ENCODE peak calls at places on chromosomes 12 and 14, in eight cellular contexts. One of them, this sample, is unnamed.

GRCh38 chr12:122850695-122851350 is 15.6 kb downstream of the HIP1R start:
- DNase-seq in uterus: no peak
- DNase-seq in HCT116: no peak
- DNase-seq in upper lobe of left lung: no peak
- DNase-seq in prostate gland: no peak
- DNase-seq in endothelial cell of umbilical vein: peak
- DNase-seq in ovary: no peak
- DNase-seq in adrenal gland: peak
- DNase-seq in this sample: no peak

GRCh38 chr14:91317381-91318313 is 73.1 kb upstream of the GPR68 start:
- DNase-seq in endothelial cell of umbilical vein: peak
- DNase-seq in prostate gland: peak
- DNase-seq in uterus: peak
- DNase-seq in upper lobe of left lung: peak
- DNase-seq in adrenal gland: peak
- DNase-seq in HCT116: no peak
- DNase-seq in ovary: peak
- DNase-seq in this sample: peak

GRCh38 chr12:3725267-3726115 is 27.4 kb downstream of the CRACR2A start:
- DNase-seq in prostate gland: no peak
- DNase-seq in uterus: peak
- DNase-seq in ovary: no peak
- DNase-seq in HCT116: no peak
- DNase-seq in adrenal gland: no peak
- DNase-seq in endothelial cell of umbilical vein: peak
- DNase-seq in upper lobe of left lung: no peak
- DNase-seq in this sample: no peak

GRCh38 chr14:51357250-51357649 is 117.2 kb downstream of the TMX1 start:
- DNase-seq in adrenal gland: no peak
- DNase-seq in endothelial cell of umbilical vein: no peak
- DNase-seq in ovary: no peak
- DNase-seq in upper lobe of left lung: no peak
- DNase-seq in uterus: no peak
- DNase-seq in prostate gland: no peak
- DNase-seq in HCT116: no peak
- DNase-seq in this sample: no peak

GRCh38 chr12:5590316-5590715 is 158.4 kb downstream of the NTF3 start:
- DNase-seq in upper lobe of left lung: no peak
- DNase-seq in ovary: no peak
- DNase-seq in endothelial cell of umbilical vein: no peak
- DNase-seq in adrenal gland: no peak
- DNase-seq in prostate gland: no peak
- DNase-seq in uterus: no peak
- DNase-seq in HCT116: no peak
- DNase-seq in this sample: no peak

GRCh38 chr12:54419088-54419887 is at the start of gene ITGA5:
- DNase-seq in HCT116: peak
- DNase-seq in endothelial cell of umbilical vein: peak
- DNase-seq in ovary: peak
- DNase-seq in prostate gland: peak
- DNase-seq in upper lobe of left lung: peak
- DNase-seq in adrenal gland: peak
- DNase-seq in uterus: peak
- DNase-seq in this sample: peak

GRCh38 chr12:109358154-109358869 is 10.6 kb downstream of the MYO1H start:
- DNase-seq in endothelial cell of umbilical vein: peak
- DNase-seq in prostate gland: no peak
- DNase-seq in adrenal gland: no peak
- DNase-seq in HCT116: no peak
- DNase-seq in uterus: no peak
- DNase-seq in ovary: no peak
- DNase-seq in upper lobe of left lung: no peak
- DNase-seq in this sample: no peak

GRCh38 chr12:131003676-131004075 is 50.0 kb downstream of the ADGRD1 start:
- DNase-seq in ovary: no peak
- DNase-seq in endothelial cell of umbilical vein: no peak
- DNase-seq in adrenal gland: no peak
- DNase-seq in HCT116: no peak
- DNase-seq in upper lobe of left lung: no peak
- DNase-seq in uterus: no peak
- DNase-seq in prostate gland: no peak
- DNase-seq in this sample: no peak

GRCh38 chr12:3454780-3455179 is 36.2 kb upstream of the PRMT8 start:
- DNase-seq in prostate gland: no peak
- DNase-seq in uterus: no peak
- DNase-seq in HCT116: no peak
- DNase-seq in upper lobe of left lung: no peak
- DNase-seq in ovary: no peak
- DNase-seq in adrenal gland: no peak
- DNase-seq in endothelial cell of umbilical vein: no peak
- DNase-seq in this sample: no peak

GRCh38 chr14:53626771-53627170 is 329.9 kb downstream of the BMP4 start:
- DNase-seq in uterus: no peak
- DNase-seq in prostate gland: no peak
- DNase-seq in adrenal gland: no peak
- DNase-seq in endothelial cell of umbilical vein: no peak
- DNase-seq in ovary: no peak
- DNase-seq in upper lobe of left lung: no peak
- DNase-seq in HCT116: no peak
- DNase-seq in this sample: no peak

GRCh38 chr14:34222867-34223266 is 239.2 kb downstream of the SPTSSA start:
- DNase-seq in adrenal gland: no peak
- DNase-seq in upper lobe of left lung: no peak
- DNase-seq in prostate gland: no peak
- DNase-seq in ovary: no peak
- DNase-seq in HCT116: no peak
- DNase-seq in endothelial cell of umbilical vein: no peak
- DNase-seq in uterus: no peak
- DNase-seq in this sample: no peak

GRCh38 chr14:28308727-28309126 is 457.9 kb upstream of the FOXG1 start:
- DNase-seq in endothelial cell of umbilical vein: peak
- DNase-seq in upper lobe of left lung: no peak
- DNase-seq in prostate gland: no peak
- DNase-seq in ovary: no peak
- DNase-seq in HCT116: no peak
- DNase-seq in adrenal gland: no peak
- DNase-seq in uterus: no peak
- DNase-seq in this sample: no peak

GRCh38 chr14:104600805-104601204 is 3.8 kb downstream of the TMEM179 start:
- DNase-seq in upper lobe of left lung: peak
- DNase-seq in prostate gland: no peak
- DNase-seq in ovary: no peak
- DNase-seq in adrenal gland: peak
- DNase-seq in HCT116: no peak
- DNase-seq in uterus: no peak
- DNase-seq in endothelial cell of umbilical vein: no peak
- DNase-seq in this sample: no peak

GRCh38 chr12:46915082-46915481 is 89.3 kb upstream of the SLC38A4 start:
- DNase-seq in adrenal gland: peak
- DNase-seq in prostate gland: no peak
- DNase-seq in ovary: no peak
- DNase-seq in upper lobe of left lung: no peak
- DNase-seq in HCT116: no peak
- DNase-seq in endothelial cell of umbilical vein: no peak
- DNase-seq in uterus: peak
- DNase-seq in this sample: no peak

GRCh38 chr12:109708939-109709338 is 4.7 kb upstream of the FAM222A start:
- DNase-seq in upper lobe of left lung: no peak
- DNase-seq in ovary: no peak
- DNase-seq in HCT116: no peak
- DNase-seq in prostate gland: no peak
- DNase-seq in adrenal gland: no peak
- DNase-seq in endothelial cell of umbilical vein: no peak
- DNase-seq in uterus: no peak
- DNase-seq in this sample: no peak

GRCh38 chr12:127607146-127607725 is 659.7 kb upstream of the TMEM132C start:
- DNase-seq in endothelial cell of umbilical vein: no peak
- DNase-seq in upper lobe of left lung: no peak
- DNase-seq in uterus: no peak
- DNase-seq in HCT116: no peak
- DNase-seq in adrenal gland: no peak
- DNase-seq in prostate gland: no peak
- DNase-seq in ovary: no peak
- DNase-seq in this sample: no peak
- H3K4me3 ChIP-seq in endothelial cell of umbilical vein: no peak
- H3K4me3 ChIP-seq in upper lobe of left lung: no peak
- H3K4me3 ChIP-seq in uterus: no peak
- H3K4me3 ChIP-seq in HCT116: no peak
- H3K4me3 ChIP-seq in adrenal gland: no peak
- H3K4me3 ChIP-seq in prostate gland: no peak
- H3K4me3 ChIP-seq in ovary: no peak
- H3K4me3 ChIP-seq in this sample: no peak

GRCh38 chr12:55720071-55720564 is at the start of gene RDH5:
- DNase-seq in upper lobe of left lung: no peak
- DNase-seq in endothelial cell of umbilical vein: no peak
- DNase-seq in prostate gland: no peak
- DNase-seq in ovary: no peak
- DNase-seq in adrenal gland: no peak
- DNase-seq in uterus: peak
- DNase-seq in HCT116: no peak
- DNase-seq in this sample: no peak
- TF ChIP-seq POLR2A in upper lobe of left lung: no peak
- TF ChIP-seq POLR2A in endothelial cell of umbilical vein: no peak
- TF ChIP-seq POLR2A in prostate gland: no peak
- TF ChIP-seq POLR2A in ovary: no peak
- TF ChIP-seq POLR2A in adrenal gland: no peak
- TF ChIP-seq POLR2A in uterus: no peak
- TF ChIP-seq POLR2A in HCT116: no peak
- TF ChIP-seq POLR2A in this sample: no peak

DNA sequence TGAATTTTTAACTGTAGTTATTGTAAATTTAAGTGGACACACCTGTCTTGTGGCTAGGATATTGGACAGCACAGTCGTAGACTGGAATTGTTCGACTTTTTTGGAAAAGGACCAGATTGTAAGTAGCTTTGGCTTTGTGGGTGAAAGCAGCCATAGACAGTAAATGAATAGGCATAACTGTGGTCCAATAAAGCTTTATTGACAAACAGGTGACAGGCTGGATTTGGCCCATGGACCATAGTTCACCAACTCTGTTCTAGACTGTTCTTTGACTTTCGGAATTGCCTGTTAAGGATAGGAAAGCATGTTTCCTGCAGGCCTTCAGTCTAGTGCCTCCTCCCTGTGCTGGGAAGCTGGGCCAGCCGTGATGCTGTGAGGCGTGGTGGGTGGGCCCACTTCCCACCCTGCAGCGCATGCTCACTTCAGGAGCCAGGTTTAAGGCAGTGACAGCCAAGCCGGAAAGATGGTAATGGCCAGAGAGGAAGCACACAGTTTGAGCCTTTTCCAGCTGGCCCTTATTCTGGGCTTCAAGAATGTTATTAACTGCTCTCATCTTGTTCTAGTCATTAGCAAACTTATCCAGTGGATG is 51.8 kb downstream of the PPP2R5C start:
- DNase-seq in endothelial cell of umbilical vein: peak
- DNase-seq in prostate gland: no peak
- DNase-seq in HCT116: no peak
- DNase-seq in ovary: no peak
- DNase-seq in uterus: peak
- DNase-seq in upper lobe of left lung: peak
- DNase-seq in adrenal gland: peak
- DNase-seq in this sample: peak
- H3K4me3 ChIP-seq in endothelial cell of umbilical vein: no peak
- H3K4me3 ChIP-seq in prostate gland: no peak
- H3K4me3 ChIP-seq in HCT116: no peak
- H3K4me3 ChIP-seq in ovary: no peak
- H3K4me3 ChIP-seq in uterus: no peak
- H3K4me3 ChIP-seq in upper lobe of left lung: no peak
- H3K4me3 ChIP-seq in adrenal gland: no peak
- H3K4me3 ChIP-seq in this sample: no peak

GRCh38 chr12:12810507-12811143 is 2.5 kb upstream of the DDX47 start:
- DNase-seq in uterus: no peak
- DNase-seq in ovary: no peak
- DNase-seq in HCT116: no peak
- DNase-seq in upper lobe of left lung: no peak
- DNase-seq in adrenal gland: no peak
- DNase-seq in endothelial cell of umbilical vein: no peak
- DNase-seq in prostate gland: no peak
- DNase-seq in this sample: no peak

GRCh38 chr12:12811343-12811742 is 1.8 kb upstream of the DDX47 start:
- DNase-seq in prostate gland: no peak
- DNase-seq in HCT116: no peak
- DNase-seq in upper lobe of left lung: no peak
- DNase-seq in endothelial cell of umbilical vein: no peak
- DNase-seq in adrenal gland: no peak
- DNase-seq in ovary: no peak
- DNase-seq in uterus: no peak
- DNase-seq in this sample: no peak

GRCh38 chr12:12812163-12812562 is 983 bp upstream of the DDX47 start:
- DNase-seq in upper lobe of left lung: no peak
- DNase-seq in prostate gland: no peak
- DNase-seq in HCT116: no peak
- DNase-seq in uterus: no peak
- DNase-seq in ovary: no peak
- DNase-seq in adrenal gland: no peak
- DNase-seq in endothelial cell of umbilical vein: no peak
- DNase-seq in this sample: no peak

GRCh38 chr12:12812605-12813119 is 484 bp upstream of the DDX47 start:
- DNase-seq in HCT116: no peak
- DNase-seq in adrenal gland: no peak
- DNase-seq in uterus: no peak
- DNase-seq in prostate gland: no peak
- DNase-seq in ovary: no peak
- DNase-seq in upper lobe of left lung: no peak
- DNase-seq in endothelial cell of umbilical vein: no peak
- DNase-seq in this sample: no peak

DNA sequence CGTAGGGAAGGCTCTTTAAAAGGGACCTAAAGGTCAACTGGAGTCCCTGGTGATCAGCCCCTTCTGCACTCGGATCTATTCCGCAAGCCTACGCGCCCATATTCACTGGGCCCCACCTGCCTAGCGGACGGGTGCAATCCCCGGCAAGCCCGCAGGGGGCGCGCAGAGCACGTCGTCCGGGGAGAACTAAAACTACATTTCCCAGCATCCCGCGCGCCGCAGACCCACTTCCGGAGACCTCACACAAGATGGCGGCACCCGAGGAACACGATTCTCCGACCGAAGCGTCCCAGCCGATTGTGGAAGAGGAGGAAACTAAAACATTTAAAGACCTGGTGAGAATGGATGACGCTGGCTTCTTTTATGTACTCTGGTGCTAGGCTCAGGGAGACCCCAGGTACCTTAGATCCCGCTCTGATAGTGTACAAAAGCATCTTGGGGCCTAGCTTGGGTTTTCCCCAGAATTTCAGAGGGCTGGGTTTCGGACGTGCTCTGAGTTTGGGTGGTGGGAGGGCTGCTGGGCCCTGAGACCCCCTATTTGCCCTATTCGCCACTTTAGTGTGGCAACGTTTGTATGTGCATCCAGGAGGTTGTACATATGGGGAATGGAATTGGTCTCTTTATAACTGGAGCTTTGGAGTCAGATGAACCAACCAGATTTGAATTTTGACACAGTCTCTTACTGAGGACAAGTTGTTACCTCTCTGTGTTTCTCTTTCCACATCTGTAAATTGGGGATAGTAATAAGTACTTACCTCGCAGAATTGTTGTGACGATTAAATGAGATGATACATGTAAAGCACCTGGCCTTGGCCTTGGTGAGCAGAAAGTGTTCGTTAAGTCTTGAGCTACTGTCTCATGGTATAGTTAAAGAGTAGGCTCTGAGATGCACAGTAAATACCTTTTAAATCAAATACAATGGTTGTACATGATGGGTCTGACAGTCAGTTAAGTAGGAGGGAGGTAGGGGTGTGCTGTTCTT is at the start of gene DDX47:
- DNase-seq in uterus: peak
- DNase-seq in adrenal gland: peak
- DNase-seq in upper lobe of left lung: peak
- DNase-seq in ovary: peak
- DNase-seq in HCT116: peak
- DNase-seq in endothelial cell of umbilical vein: peak
- DNase-seq in prostate gland: peak
- DNase-seq in this sample: peak
- TF ChIP-seq POLR2A in uterus: peak
- TF ChIP-seq POLR2A in adrenal gland: peak
- TF ChIP-seq POLR2A in upper lobe of left lung: peak
- TF ChIP-seq POLR2A in ovary: peak
- TF ChIP-seq POLR2A in HCT116: peak
- TF ChIP-seq POLR2A in endothelial cell of umbilical vein: peak
- TF ChIP-seq POLR2A in prostate gland: peak
- TF ChIP-seq POLR2A in this sample: peak